ENCODE peak calls at places on chromosomes 13 and 19, in seven cellular contexts. L is BJ, G is OCI-LY7, H is Caco-2, U is GM12865, W is hepatocyte, P is heart left ventricle. T is an unnamed sample.

GRCh38 chr13:46183018-46183940 is 1.3 kb upstream of the LCP1 start:
- DNase-seq in W (no peak), L (no peak), G (peak; percentile 43), U (peak; percentile 45), H (no peak), P (no peak), T (no peak)

GRCh38 chr13:24052547-24052981 is 108.0 kb upstream of the SPATA13 start:
- DNase-seq in U (no peak), G (no peak), H (no peak), P (no peak), L (no peak), W (no peak), T (no peak)

GRCh38 chr13:75196112-75196855 is 285.7 kb downstream of the TBC1D4 start:
- DNase-seq in G (no peak), L (no peak), W (no peak), H (no peak), P (no peak), U (no peak), T (no peak)

GRCh38 chr19:32339988-32340874 is 5.2 kb upstream of the ZNF507 start:
- DNase-seq in H (peak; percentile 74), U (peak; percentile 47), G (peak; percentile 44), W (peak; percentile 64), L (no peak), P (peak; percentile 80), T (no peak)

GRCh38 chr19:7258042-7258839 is 36.0 kb downstream of the INSR start:
- DNase-seq in G (no peak), P (peak; percentile 31), U (no peak), H (no peak), W (no peak), L (no peak), T (no peak)

GRCh38 chr13:27627377-27627776 is 5.7 kb downstream of the POLR1D start:
- DNase-seq in U (no peak), L (no peak), G (no peak), H (no peak), W (no peak), P (no peak), T (no peak)

GRCh38 chr13:22312405-22312803 is 641.5 kb downstream of the FGF9 start:
- DNase-seq in H (no peak), P (no peak), W (no peak), L (no peak), U (no peak), G (no peak), T (no peak)

GRCh38 chr19:2315818-2316353 is 7.9 kb upstream of the LINGO3 start:
- DNase-seq in U (peak; percentile 68), W (peak; percentile 71), H (no peak), L (no peak), P (peak; percentile 77), G (peak; percentile 37), T (no peak)

GRCh38 chr19:13329766-13330165 is 176.5 kb downstream of the CACNA1A start:
- DNase-seq in P (no peak), L (no peak), U (no peak), H (no peak), G (no peak), W (no peak), T (no peak)

GRCh38 chr13:43023244-43023931 is at the start of gene DNAJC15:
- DNase-seq in L (peak; percentile 30), U (peak; percentile 86), H (peak; percentile 87), P (peak; percentile 90), G (peak; percentile 27), W (peak; percentile 14), T (no peak)

GRCh38 chr13:86085890-86086289 is 286.7 kb upstream of the SLITRK6 start:
- DNase-seq in L (no peak), P (no peak), U (no peak), W (no peak), G (no peak), H (no peak), T (no peak)

GRCh38 chr19:7953060-7953459 is 9.6 kb upstream of the TIMM44 start:
- DNase-seq in G (no peak), L (no peak), U (no peak), H (no peak), P (no peak), W (no peak), T (no peak)

GRCh38 chr19:47445937-47446402 is 25.7 kb downstream of the SLC8A2 start:
- DNase-seq in G (peak; percentile 13), H (no peak), W (peak; percentile 70), U (peak; percentile 24), P (no peak), L (no peak), T (no peak)

GRCh38 chr13:31060655-31061054 is 101.0 kb downstream of the HSPH1 start:
- DNase-seq in H (no peak), U (no peak), W (no peak), L (no peak), G (no peak), P (no peak), T (no peak)

GRCh38 chr13:98300956-98301641 is 124.0 kb upstream of the RNF113B start:
- DNase-seq in L (no peak), W (peak; percentile 57), P (no peak), H (no peak), U (no peak), G (no peak), T (peak; percentile 52)

GRCh38 chr19:798415-799075 is 1.3 kb downstream of the PTBP1 start:
- DNase-seq in U (peak; percentile 21), P (no peak), H (peak; percentile 75), W (peak; percentile 71), G (peak; percentile 34), L (no peak), T (no peak)

GRCh38 chr13:39881887-39882286 is 226.4 kb downstream of the COG6 start:
- DNase-seq in H (no peak), W (no peak), P (no peak), G (no peak), U (no peak), L (no peak), T (no peak)

GRCh38 chr19:31500921-31501320 is 151.7 kb upstream of the TSHZ3 start:
- DNase-seq in P (no peak), U (no peak), H (no peak), G (no peak), W (no peak), L (no peak), T (no peak)

GRCh38 chr19:38815059-38816001 is 2.6 kb upstream of the LGALS4 start:
- DNase-seq in P (no peak), H (peak; percentile 62), U (no peak), W (peak; percentile 64), G (no peak), L (no peak), T (no peak)

GRCh38 chr19:51722492-51722891 is 1.3 kb downstream of the HAS1 start:
- DNase-seq in U (no peak), L (no peak), H (no peak), W (no peak), P (no peak), G (no peak), T (no peak)

GRCh38 chr13:63184693-63185092 is 1769.0 kb upstream of the PCDH20 start:
- DNase-seq in L (peak; percentile 7), G (no peak), H (peak; percentile 67), U (no peak), W (no peak), P (no peak), T (no peak)

DNA sequence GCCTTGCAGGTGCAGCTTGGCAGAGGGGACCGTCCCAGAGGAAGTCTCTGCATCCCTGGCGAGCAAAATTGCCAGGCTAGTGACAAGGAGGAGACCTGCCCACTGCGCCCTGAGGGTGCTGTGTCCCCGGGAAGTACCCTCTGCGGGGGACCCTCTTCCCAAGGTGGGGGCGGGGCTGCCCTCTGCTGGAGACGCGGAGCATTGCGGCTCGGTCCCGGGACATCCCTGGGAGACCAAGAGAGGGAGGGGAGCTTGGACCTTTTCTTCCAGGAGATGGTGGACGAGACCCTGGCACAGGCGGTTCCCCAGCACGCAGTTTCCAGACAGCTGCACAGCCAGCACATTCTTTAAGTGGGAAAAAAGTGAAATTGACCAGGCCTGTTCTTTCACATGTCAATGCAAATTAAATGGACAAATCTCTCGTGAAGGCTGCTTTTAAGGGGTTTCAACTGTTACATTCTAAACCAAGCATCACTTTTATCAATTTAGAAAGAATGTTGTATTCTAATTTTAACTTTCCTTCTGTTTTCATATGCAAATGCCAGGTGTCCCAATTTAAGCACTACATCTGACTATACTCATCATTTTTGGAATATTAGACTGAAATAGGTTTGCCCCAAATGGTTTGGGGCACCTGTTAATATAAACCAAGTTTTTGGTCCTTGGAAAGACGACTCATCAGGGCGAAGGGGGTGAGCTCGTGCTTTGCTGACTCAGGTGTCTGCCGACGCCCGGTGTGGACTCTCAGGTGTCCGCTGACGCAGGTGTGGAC is 60.7 kb downstream of the MCF2L start:
- DNase-seq in G (peak; percentile 34), H (peak; percentile 74), U (peak; percentile 8), P (no peak), W (peak; percentile 69), L (no peak), T (no peak)
- TF ChIP-seq CTCF in G (peak; percentile 78), H (peak; percentile 97), U (peak; percentile 73), P (peak; percentile 87), W (peak; percentile 90), L (peak; percentile 93), T (peak; percentile 78)

GRCh38 chr19:56142897-56143434 is 1.9 kb downstream of the ZNF444 start:
- DNase-seq in W (no peak), H (no peak), L (no peak), U (no peak), P (no peak), G (no peak), T (no peak)
- H3K4me3 ChIP-seq in W (no peak overlapping the region), H (peak overlapping the region; percentile 70), L (no peak overlapping the region), U (no peak overlapping the region), P (no peak overlapping the region), G (no peak overlapping the region), T (peak overlapping the region; percentile 60)

DNA sequence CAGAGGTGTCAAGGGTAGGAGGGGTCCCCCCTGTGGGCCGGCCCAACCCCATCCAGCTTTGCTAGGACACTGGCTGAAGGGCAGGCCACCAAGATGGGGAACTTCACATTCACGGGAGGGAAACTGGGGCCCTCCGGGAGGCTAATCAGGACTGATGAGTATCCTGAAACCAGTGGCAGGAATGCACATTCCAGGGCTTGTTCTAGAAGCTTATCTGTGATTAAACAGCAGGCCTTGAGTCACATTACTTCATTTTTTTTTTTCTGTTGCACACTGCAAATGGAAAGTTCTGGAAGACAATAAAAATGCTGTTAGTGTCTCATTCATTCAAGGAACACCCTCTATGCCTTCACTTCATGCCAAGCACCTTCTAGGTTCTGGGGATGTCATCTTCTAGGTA is 15.5 kb upstream of the SIGLEC11 start:
- DNase-seq in G (no peak), U (no peak), P (no peak), L (no peak), H (no peak), W (no peak), T (no peak)
- TF ChIP-seq CTCF in G (no peak), U (no peak), P (no peak), L (no peak), H (no peak), W (no peak), T (no peak)

DNA sequence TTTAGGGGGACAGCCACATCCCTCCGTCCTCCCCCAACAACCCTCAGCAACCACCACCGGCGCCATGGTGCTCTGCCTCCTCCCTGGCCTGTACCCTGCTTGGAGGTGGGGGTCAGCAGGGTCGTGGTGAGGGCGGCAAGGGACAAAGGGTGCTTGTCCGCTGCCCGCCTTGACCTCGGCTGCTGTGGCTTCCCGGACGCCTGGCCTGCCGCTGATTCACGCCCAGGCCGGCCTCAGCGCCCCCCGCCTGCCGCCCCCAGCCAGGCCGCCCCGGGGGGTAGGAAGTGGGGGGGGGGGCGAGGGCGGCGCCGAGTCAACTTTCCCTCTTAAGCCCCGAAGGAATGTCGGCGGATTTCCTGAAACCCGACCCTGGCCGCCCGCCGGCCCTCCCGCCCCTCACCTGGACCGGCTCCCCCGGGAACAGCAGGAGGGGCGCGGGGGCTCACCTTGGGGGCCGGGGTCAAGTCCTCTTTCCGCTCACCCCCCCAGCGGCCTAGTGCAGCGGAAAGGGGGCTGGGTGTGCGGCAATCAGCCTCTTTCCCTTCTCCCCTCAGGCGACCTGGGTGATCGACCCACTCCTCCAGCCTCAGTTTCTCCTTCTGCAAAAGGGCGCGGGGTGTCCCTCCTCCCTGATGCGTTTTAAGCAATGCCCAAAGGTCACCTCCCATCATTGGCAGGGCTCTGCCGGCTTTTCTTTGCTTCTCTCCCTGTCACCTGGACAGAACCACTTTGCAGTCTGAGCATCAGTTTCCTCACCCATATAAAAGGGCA is 1.9 kb upstream of the TMEM59L start:
- DNase-seq in L (no peak), H (no peak), G (no peak), W (no peak), P (no peak), U (no peak), T (no peak)
- H3K4me3 ChIP-seq in L (no peak overlapping the region), H (no peak overlapping the region), G (no peak overlapping the region), W (no peak overlapping the region), P (no peak overlapping the region), U (no peak overlapping the region), T (no peak overlapping the region)